ENCODE peak calls at places on chromosomes 12 and 14, in nine cellular contexts. R, Y, P, F, G, B, X, A and Z are unnamed samples.

GRCh38 chr14:51638071-51638944 is 13.4 kb upstream of the FRMD6 start:
- DNase-seq in G (no peak), X (peak; percentile 34), P (peak; percentile 75), Y (no peak), R (no peak), B (peak; percentile 68), F (peak; percentile 70), A (no peak), Z (peak; percentile 83)

GRCh38 chr14:68139466-68140110 is 320.0 kb downstream of the RAD51B start:
- DNase-seq in P (no peak), Y (peak; percentile 51), X (no peak), F (no peak), B (no peak), G (no peak), A (no peak), R (no peak), Z (no peak)

GRCh38 chr12:27981874-27982273 is 9.3 kb upstream of the PTHLH start:
- DNase-seq in P (no peak), Y (peak; percentile 100), R (no peak), G (peak; percentile 61), X (no peak), B (no peak), F (peak; percentile 81), A (no peak), Z (no peak)

GRCh38 chr12:52655720-52656124 is 3.7 kb upstream of the KRT2 start:
- DNase-seq in X (no peak), Y (peak; percentile 75), B (no peak), F (no peak), R (peak; percentile 28), A (no peak), G (no peak), P (no peak), Z (no peak)

GRCh38 chr14:104546591-104547309 is 32.8 kb upstream of the C14orf180 start:
- DNase-seq in P (no peak), X (no peak), A (no peak), B (no peak), Y (no peak), F (no peak), G (no peak), R (no peak), Z (no peak)

GRCh38 chr14:71716371-71716770 is 215.9 kb upstream of the RGS6 start:
- DNase-seq in A (no peak), X (no peak), Y (no peak), R (no peak), G (peak; percentile 87), P (no peak), B (no peak), F (peak; percentile 88), Z (no peak)

GRCh38 chr14:98965061-98965460 is 306.9 kb downstream of the BCL11B start:
- DNase-seq in R (no peak), Y (no peak), P (no peak), A (no peak), B (no peak), F (no peak), G (no peak), X (no peak), Z (no peak)

GRCh38 chr12:6380141-6381121 is 3.5 kb upstream of the LTBR start:
- DNase-seq in Y (no peak), B (no peak), G (peak; percentile 56), R (no peak), X (no peak), P (no peak), F (peak; percentile 57), A (no peak), Z (no peak)

GRCh38 chr12:94200069-94200468 is 51.7 kb downstream of the PLXNC1 start:
- DNase-seq in B (no peak), Y (no peak), F (no peak), G (no peak), R (no peak), P (peak; percentile 76), A (no peak), X (no peak), Z (no peak)

GRCh38 chr12:94200695-94201094 is 52.3 kb downstream of the PLXNC1 start:
- DNase-seq in R (no peak), B (no peak), P (no peak), G (no peak), A (no peak), X (no peak), Y (no peak), F (no peak), Z (no peak)

GRCh38 chr12:94195483-94195882 is 47.1 kb downstream of the PLXNC1 start:
- DNase-seq in B (no peak), G (no peak), X (no peak), Y (no peak), P (no peak), F (no peak), A (no peak), R (no peak), Z (peak; percentile 29)

GRCh38 chr12:94198469-94198868 is 50.1 kb downstream of the PLXNC1 start:
- DNase-seq in R (no peak), P (no peak), X (no peak), A (peak; percentile 27), B (no peak), F (no peak), Y (no peak), G (no peak), Z (no peak)

DNA sequence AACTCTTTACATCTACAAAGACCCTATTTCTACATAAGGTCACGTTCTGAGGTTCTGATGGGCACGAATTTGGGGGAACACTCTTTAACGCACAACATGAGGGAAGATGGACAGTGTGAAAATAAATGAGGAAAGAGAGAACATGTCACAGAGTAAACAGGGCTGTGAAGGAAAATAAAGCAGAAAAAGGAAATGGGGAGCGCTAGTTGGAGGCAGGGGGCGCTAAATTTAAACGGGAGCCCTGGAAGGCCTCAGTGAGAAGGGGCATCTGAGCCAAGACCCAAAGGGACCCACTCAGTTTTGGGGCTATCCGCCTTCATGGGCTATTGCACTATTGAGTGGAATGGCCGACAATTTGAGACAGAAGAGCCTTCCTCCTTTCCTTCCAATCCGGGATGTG is 50.5 kb downstream of the PLXNC1 start:
- DNase-seq in F (no peak), Y (no peak), B (no peak), X (no peak), R (no peak), A (no peak), P (no peak), G (no peak), Z (peak; percentile 63)
- TF ChIP-seq CTCF in F (peak; percentile 2), Y (peak; percentile 14), B (no peak), X (no peak), R (no peak), A (peak; percentile 45), P (no peak), G (no peak), Z (peak; percentile 67)

GRCh38 chr12:7642287-7642686 is 23.4 kb downstream of the APOBEC1 start:
- DNase-seq in B (no peak), G (no peak), Y (no peak), P (peak; percentile 9), F (no peak), A (no peak), X (no peak), R (no peak), Z (no peak)

GRCh38 chr12:7642876-7643309 is 22.8 kb downstream of the APOBEC1 start:
- DNase-seq in B (no peak), A (peak; percentile 58), F (peak; percentile 1), P (peak; percentile 15), R (peak; percentile 22), X (no peak), G (no peak), Y (peak; percentile 42), Z (peak; percentile 72)

GRCh38 chr12:7646178-7646475 is 19.6 kb downstream of the APOBEC1 start:
- DNase-seq in F (no peak), R (no peak), Y (no peak), B (no peak), X (no peak), G (no peak), A (no peak), P (no peak), Z (peak; percentile 31)

GRCh38 chr12:7647071-7647470 is 18.6 kb downstream of the APOBEC1 start:
- DNase-seq in R (no peak), B (no peak), X (no peak), Y (no peak), G (no peak), A (no peak), P (no peak), F (no peak), Z (no peak)

DNA sequence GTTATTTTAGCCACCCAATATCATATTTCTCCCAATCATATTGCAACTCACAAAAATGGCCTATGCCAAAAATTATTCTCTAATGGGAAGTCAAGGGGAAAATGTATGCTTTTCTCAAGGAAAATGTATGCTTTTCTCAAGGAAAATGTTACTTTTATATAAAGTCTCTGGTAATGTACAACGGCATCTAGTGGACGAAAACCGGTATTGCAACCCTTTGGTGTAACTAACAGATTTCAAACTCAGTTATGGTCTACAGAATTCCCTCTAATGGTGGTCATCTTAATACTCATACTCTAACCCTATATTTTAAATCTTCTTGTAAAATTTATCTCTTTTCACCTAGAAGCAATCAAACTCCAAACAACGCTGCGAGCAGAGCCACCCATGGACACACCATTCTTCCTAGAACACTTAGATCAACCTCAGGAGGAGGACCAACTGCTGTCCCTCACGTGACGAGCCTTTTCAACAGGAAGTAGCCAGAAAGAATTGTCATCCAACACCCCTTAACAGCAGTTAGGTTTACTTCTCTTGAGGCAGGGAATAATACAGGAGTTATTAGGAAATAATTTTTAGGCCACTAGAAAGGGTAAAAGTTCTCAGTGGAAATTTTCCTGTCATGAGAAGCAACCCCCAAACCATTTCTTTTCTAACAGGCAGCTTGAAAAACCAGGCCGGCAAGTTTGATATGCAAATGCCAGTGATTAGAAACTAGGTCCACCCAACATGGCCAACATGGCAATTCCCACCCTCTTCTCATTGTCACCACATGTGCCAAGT is 20.1 kb downstream of the APOBEC1 start:
- DNase-seq in B (peak; percentile 46), G (peak; percentile 31), A (peak; percentile 28), P (peak; percentile 6), X (peak; percentile 56), F (peak; percentile 10), R (peak; percentile 24), Y (peak; percentile 58), Z (peak; percentile 79)
- H3K4me2 ChIP-seq in B (no peak overlapping the region), G (no peak overlapping the region), A (no peak overlapping the region), P (no peak overlapping the region), X (no peak overlapping the region), F (no peak overlapping the region), R (no peak overlapping the region), Y (no peak overlapping the region), Z (peak overlapping the region; percentile 11)

GRCh38 chr12:62328296-62328921 is 68.2 kb downstream of the USP15 start:
- DNase-seq in G (no peak), F (no peak), P (no peak), X (no peak), Y (no peak), B (no peak), R (no peak), A (no peak), Z (no peak)
- H3K27ac ChIP-seq in G (no peak overlapping the region), F (no peak overlapping the region), P (no peak overlapping the region), X (no peak overlapping the region), Y (no peak overlapping the region), B (no peak overlapping the region), R (no peak overlapping the region), A (no peak overlapping the region), Z (no peak overlapping the region)

DNA sequence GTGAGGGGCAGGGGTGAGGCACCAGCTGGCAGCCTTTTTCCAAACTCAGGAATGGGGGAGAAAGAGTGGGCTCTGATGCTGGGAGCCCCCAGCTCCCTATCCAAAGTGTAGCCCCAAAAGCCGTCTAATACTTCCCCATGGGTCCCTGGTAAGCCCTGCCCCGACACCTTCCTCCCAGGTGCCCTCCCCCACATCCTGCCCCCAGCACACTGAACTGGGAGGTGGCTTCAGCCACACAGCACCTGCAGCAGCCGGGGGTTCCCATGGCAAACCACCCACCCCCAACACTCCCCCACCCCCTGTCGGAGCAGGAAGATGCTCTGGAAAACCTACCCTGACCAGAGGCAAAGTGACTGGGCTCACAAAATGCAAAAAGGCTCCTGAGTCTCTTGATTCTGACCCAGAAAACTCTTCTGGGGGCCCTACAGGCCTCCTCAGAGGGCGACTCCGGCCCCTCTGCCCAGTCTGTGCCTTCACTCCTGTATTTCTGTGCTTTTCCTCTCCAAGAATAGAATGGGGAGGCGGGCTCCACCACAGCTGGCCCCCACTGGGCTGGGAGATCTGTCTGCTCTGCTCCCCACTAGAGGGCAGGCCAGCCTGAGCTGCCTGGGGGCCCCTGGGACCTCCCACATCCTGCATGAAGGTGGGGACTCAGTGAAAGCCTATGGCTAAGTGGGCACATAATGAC is 81.6 kb downstream of the ITPK1 start:
- DNase-seq in A (peak; percentile 25), X (no peak), R (no peak), B (no peak), F (no peak), Y (no peak), P (no peak), G (no peak), Z (peak; percentile 65)
- TF ChIP-seq CTCF in A (peak; percentile 53), X (peak; percentile 36), R (peak; percentile 34), B (peak; percentile 52), F (peak; percentile 17), Y (peak; percentile 65), P (peak; percentile 70), G (peak; percentile 34), Z (peak; percentile 73)